ENCODE peak calls at places on chromosomes 13 and 19, in eight cellular contexts. G is bronchial epithelial cell; S is uterus; T is astrocyte; Q is stimulated activated CD8-positive, alpha-beta memory T cell treated with anti-CD3 and anti-CD28 coated beads, Interleukin-2, amount 100 ng/mL, for 1 hour; V is BE2C; W is activated T-cell treated with anti-CD3 and anti-CD28 coated beads for 4 hours; A is GM12891. E is an unnamed sample.

GRCh38 chr13:99617474-99618255 is 116.4 kb downstream of the TM9SF2 start:
- DNase-seq in G (no peak), S (peak), T (peak), Q (no peak), V (peak), W (no peak), A (no peak), E (no peak)

GRCh38 chr13:20997301-20998061 is 63.9 kb downstream of the LATS2 start:
- DNase-seq in G (no peak), S (no peak), T (peak), Q (no peak), V (no peak), W (no peak), A (no peak), E (no peak)

GRCh38 chr19:6608950-6609349 is 18.0 kb upstream of the CD70 start:
- DNase-seq in G (no peak), S (no peak), T (no peak), Q (no peak), V (no peak), W (no peak), A (no peak), E (no peak)

GRCh38 chr19:10817291-10818038 is 18.5 kb downstream of the TMED1 start:
- DNase-seq in G (no peak), S (peak), T (peak), Q (no peak), V (peak), W (no peak), A (no peak), E (no peak)

GRCh38 chr19:43618921-43619261 is 538 bp downstream of the ZNF428 start:
- DNase-seq in G (no peak), S (peak), T (no peak), Q (no peak), V (peak), W (peak), A (peak), E (no peak)

GRCh38 chr19:14031719-14032480 is at the start of gene IL27RA:
- DNase-seq in G (peak), S (peak), T (peak), Q (peak), V (peak), W (peak), A (peak), E (peak)

GRCh38 chr13:95191821-95192220 is 109.4 kb downstream of the ABCC4 start:
- DNase-seq in G (peak), S (peak), T (peak), Q (peak), V (peak), W (peak), A (peak), E (peak)

GRCh38 chr19:58581227-58582141 is 8.3 kb upstream of the MZF1 start:
- DNase-seq in G (peak), S (peak), T (peak), Q (peak), V (no peak), W (peak), A (peak), E (peak)

GRCh38 chr19:50567882-50568281 is 353 bp downstream of the LRRC4B start:
- DNase-seq in G (no peak), S (no peak), T (no peak), Q (no peak), V (no peak), W (no peak), A (no peak), E (no peak)

GRCh38 chr19:13277104-13277809 is 127.0 kb downstream of the IER2 start:
- DNase-seq in G (peak), S (peak), T (peak), Q (peak), V (peak), W (peak), A (peak), E (peak)

GRCh38 chr13:111258637-111259036 is 61.8 kb upstream of the TEX29 start:
- DNase-seq in G (no peak), S (no peak), T (no peak), Q (no peak), V (no peak), W (no peak), A (no peak), E (no peak)

GRCh38 chr13:45349438-45349837 is 8.5 kb upstream of the TPT1 start:
- DNase-seq in G (no peak), S (no peak), T (no peak), Q (no peak), V (no peak), W (no peak), A (no peak), E (no peak)

GRCh38 chr13:50668882-50669281 is 174.6 kb downstream of the DLEU7 start:
- DNase-seq in G (no peak), S (no peak), T (no peak), Q (no peak), V (no peak), W (no peak), A (no peak), E (no peak)

GRCh38 chr13:59766236-59766635 is 397.5 kb downstream of the DIAPH3 start:
- DNase-seq in G (no peak), S (no peak), T (no peak), Q (no peak), V (no peak), W (no peak), A (no peak), E (no peak)

GRCh38 chr13:112775791-112776279 is 86.0 kb downstream of the ATP11A start:
- DNase-seq in G (no peak), S (no peak), T (no peak), Q (no peak), V (peak), W (no peak), A (no peak), E (no peak)

GRCh38 chr19:46378268-46378667 is 31.4 kb downstream of the PPP5C start:
- DNase-seq in G (peak), S (no peak), T (peak), Q (no peak), V (no peak), W (no peak), A (no peak), E (no peak)

GRCh38 chr13:85277753-85278152 is 521.5 kb downstream of the SLITRK6 start:
- DNase-seq in G (peak), S (no peak), T (peak), Q (no peak), V (no peak), W (no peak), A (no peak), E (no peak)

GRCh38 chr13:113023217-113023597 is 54.2 kb downstream of the MCF2L start:
- DNase-seq in G (peak), S (no peak), T (peak), Q (no peak), V (no peak), W (no peak), A (no peak), E (no peak)

GRCh38 chr13:97367427-97367826 is 66.5 kb upstream of the RAP2A start:
- DNase-seq in G (no peak), S (peak), T (peak), Q (no peak), V (no peak), W (no peak), A (no peak), E (no peak)

GRCh38 chr13:42720116-42720857 is 61.1 kb upstream of the FAM216B start:
- DNase-seq in G (peak), S (peak), T (peak), Q (no peak), V (peak), W (no peak), A (no peak), E (no peak)

GRCh38 chr13:34738251-34739170 is 203.6 kb upstream of the NBEA start:
- DNase-seq in G (no peak), S (no peak), T (no peak), Q (no peak), V (peak), W (no peak), A (no peak), E (no peak)

GRCh38 chr13:92187378-92187989 is 789.1 kb downstream of the GPC5 start:
- DNase-seq in G (peak), S (no peak), T (peak), Q (no peak), V (peak), W (no peak), A (peak), E (peak)

GRCh38 chr13:32582991-32583390 is 3.3 kb upstream of the PDS5B start:
- DNase-seq in G (no peak), S (no peak), T (no peak), Q (no peak), V (no peak), W (no peak), A (no peak), E (no peak)

GRCh38 chr19:46646402-46646801 is 10.4 kb upstream of the GNG8 start:
- DNase-seq in G (no peak), S (no peak), T (no peak), Q (no peak), V (no peak), W (no peak), A (no peak), E (no peak)

GRCh38 chr19:55156202-55157063 is 1.1 kb downstream of the TNNI3 start:
- DNase-seq in G (peak), S (no peak), T (no peak), Q (no peak), V (peak), W (no peak), A (peak), E (peak)

GRCh38 chr13:39415403-39415802 is 187.6 kb downstream of the LHFPL6 start:
- DNase-seq in G (peak), S (peak), T (no peak), Q (no peak), V (peak), W (no peak), A (no peak), E (peak)

GRCh38 chr13:74825170-74825948 is 656.6 kb downstream of the TBC1D4 start:
- DNase-seq in G (peak), S (no peak), T (peak), Q (no peak), V (no peak), W (no peak), A (no peak), E (no peak)

GRCh38 chr13:101512650-101513049 is 60.2 kb downstream of the ITGBL1 start:
- DNase-seq in G (no peak), S (no peak), T (peak), Q (no peak), V (no peak), W (no peak), A (no peak), E (no peak)